ENCODE peak calls at places on chromosomes 16 and 17, in four cellular contexts. One of them, this sample, is unnamed.

GRCh38 chr17:13027246-13027645 is 9.4 kb upstream of the ELAC2 start:
- DNase-seq in neural progenitor cell: no peak
- DNase-seq in HFF-Myc: no peak
- DNase-seq in MM.1S: no peak
- DNase-seq in this sample: no peak

GRCh38 chr17:82754297-82755208 is 2.7 kb downstream of the TBCD start:
- DNase-seq in neural progenitor cell: peak
- DNase-seq in HFF-Myc: no peak
- DNase-seq in MM.1S: no peak
- DNase-seq in this sample: no peak

GRCh38 chr17:59848778-59849177 is 44.0 kb downstream of the TUBD1 start:
- DNase-seq in neural progenitor cell: no peak
- DNase-seq in HFF-Myc: no peak
- DNase-seq in MM.1S: peak
- DNase-seq in this sample: peak

GRCh38 chr16:78607465-78607864 is 508.0 kb downstream of the WWOX start:
- DNase-seq in neural progenitor cell: no peak
- DNase-seq in HFF-Myc: no peak
- DNase-seq in MM.1S: no peak
- DNase-seq in this sample: no peak

GRCh38 chr16:2001456-2002355 is 7.9 kb downstream of the ZNF598 start:
- DNase-seq in neural progenitor cell: no peak
- DNase-seq in HFF-Myc: no peak
- DNase-seq in MM.1S: no peak
- DNase-seq in this sample: no peak

GRCh38 chr17:43591750-43592562 is 45.8 kb upstream of the ETV4 start:
- DNase-seq in neural progenitor cell: peak
- DNase-seq in HFF-Myc: peak
- DNase-seq in MM.1S: no peak
- DNase-seq in this sample: peak

GRCh38 chr16:69848635-69849545 is 86.8 kb downstream of the WWP2 start:
- DNase-seq in neural progenitor cell: no peak
- DNase-seq in HFF-Myc: peak
- DNase-seq in MM.1S: no peak
- DNase-seq in this sample: no peak

GRCh38 chr16:59090501-59090900 is 356.4 kb upstream of the GOT2 start:
- DNase-seq in neural progenitor cell: peak
- DNase-seq in HFF-Myc: no peak
- DNase-seq in MM.1S: no peak
- DNase-seq in this sample: no peak

GRCh38 chr17:20206068-20206467 is 196.9 kb downstream of the SPECC1 start:
- DNase-seq in neural progenitor cell: no peak
- DNase-seq in HFF-Myc: no peak
- DNase-seq in MM.1S: no peak
- DNase-seq in this sample: no peak

GRCh38 chr16:88973007-88973410 is 4.0 kb downstream of the CBFA2T3 start:
- DNase-seq in neural progenitor cell: peak
- DNase-seq in HFF-Myc: no peak
- DNase-seq in MM.1S: no peak
- DNase-seq in this sample: no peak

GRCh38 chr17:59378621-59379194 is 47.3 kb downstream of the YPEL2 start:
- DNase-seq in neural progenitor cell: no peak
- DNase-seq in HFF-Myc: no peak
- DNase-seq in MM.1S: no peak
- DNase-seq in this sample: no peak

GRCh38 chr16:66065869-66066403 is 300.6 kb upstream of the CDH5 start:
- DNase-seq in neural progenitor cell: no peak
- DNase-seq in HFF-Myc: no peak
- DNase-seq in MM.1S: no peak
- DNase-seq in this sample: no peak

GRCh38 chr17:45129426-45129939 is 2.8 kb downstream of the PLCD3 start:
- DNase-seq in neural progenitor cell: peak
- DNase-seq in HFF-Myc: no peak
- DNase-seq in MM.1S: no peak
- DNase-seq in this sample: no peak

GRCh38 chr16:30185141-30185682 is 1.8 kb downstream of the CORO1A start:
- DNase-seq in neural progenitor cell: no peak
- DNase-seq in HFF-Myc: no peak
- DNase-seq in MM.1S: peak
- DNase-seq in this sample: peak

GRCh38 chr17:59428896-59429460 is 97.5 kb downstream of the YPEL2 start:
- DNase-seq in neural progenitor cell: no peak
- DNase-seq in HFF-Myc: no peak
- DNase-seq in MM.1S: no peak
- DNase-seq in this sample: no peak

GRCh38 chr16:3234543-3235541 is at the start of gene ZNF200:
- DNase-seq in neural progenitor cell: peak
- DNase-seq in HFF-Myc: peak
- DNase-seq in MM.1S: peak
- DNase-seq in this sample: peak

GRCh38 chr17:82031885-82032627 is 578 bp downstream of the RAC3 start:
- DNase-seq in neural progenitor cell: peak
- DNase-seq in HFF-Myc: no peak
- DNase-seq in MM.1S: peak
- DNase-seq in this sample: peak

GRCh38 chr16:75235721-75236193 is 15.7 kb downstream of the BCAR1 start:
- DNase-seq in neural progenitor cell: no peak
- DNase-seq in HFF-Myc: no peak
- DNase-seq in MM.1S: no peak
- DNase-seq in this sample: no peak

GRCh38 chr17:10313037-10313672 is 59.7 kb downstream of the MYH13 start:
- DNase-seq in neural progenitor cell: no peak
- DNase-seq in HFF-Myc: no peak
- DNase-seq in MM.1S: no peak
- DNase-seq in this sample: no peak

GRCh38 chr16:13767215-13767614 is 152.7 kb upstream of the ERCC4 start:
- DNase-seq in neural progenitor cell: peak
- DNase-seq in HFF-Myc: no peak
- DNase-seq in MM.1S: no peak
- DNase-seq in this sample: no peak

GRCh38 chr16:54935411-54936085 is 4.9 kb downstream of the IRX5 start:
- DNase-seq in neural progenitor cell: no peak
- DNase-seq in HFF-Myc: no peak
- DNase-seq in MM.1S: no peak
- DNase-seq in this sample: no peak

GRCh38 chr17:8668181-8668740 is 37.7 kb upstream of the MYH10 start:
- DNase-seq in neural progenitor cell: no peak
- DNase-seq in HFF-Myc: no peak
- DNase-seq in MM.1S: no peak
- DNase-seq in this sample: no peak

GRCh38 chr17:43714338-43715149 is 44.0 kb downstream of the SOST start:
- DNase-seq in neural progenitor cell: no peak
- DNase-seq in HFF-Myc: no peak
- DNase-seq in MM.1S: no peak
- DNase-seq in this sample: no peak

GRCh38 chr17:50904522-50905459 is 38.6 kb upstream of the TOB1 start:
- DNase-seq in neural progenitor cell: peak
- DNase-seq in HFF-Myc: no peak
- DNase-seq in MM.1S: no peak
- DNase-seq in this sample: no peak

GRCh38 chr17:20121359-20122235 is 112.4 kb downstream of the SPECC1 start:
- DNase-seq in neural progenitor cell: peak
- DNase-seq in HFF-Myc: peak
- DNase-seq in MM.1S: peak
- DNase-seq in this sample: peak

GRCh38 chr16:52709286-52709685 is 162.3 kb upstream of the TOX3 start:
- DNase-seq in neural progenitor cell: no peak
- DNase-seq in HFF-Myc: no peak
- DNase-seq in MM.1S: no peak
- DNase-seq in this sample: no peak

GRCh38 chr16:46688101-46688656 is 799 bp downstream of the VPS35 start:
- DNase-seq in neural progenitor cell: no peak
- DNase-seq in HFF-Myc: peak
- DNase-seq in MM.1S: no peak
- DNase-seq in this sample: no peak

GRCh38 chr16:46687486-46687885 is 1.5 kb downstream of the VPS35 start:
- DNase-seq in neural progenitor cell: no peak
- DNase-seq in HFF-Myc: no peak
- DNase-seq in MM.1S: no peak
- DNase-seq in this sample: no peak

GRCh38 chr16:46690281-46691178 is 1.1 kb downstream of the ORC6 start:
- DNase-seq in neural progenitor cell: peak
- DNase-seq in HFF-Myc: no peak
- DNase-seq in MM.1S: peak
- DNase-seq in this sample: peak

GRCh38 chr16:46689492-46690280 is at the start of gene ORC6:
- DNase-seq in neural progenitor cell: peak
- DNase-seq in HFF-Myc: peak
- DNase-seq in MM.1S: peak
- DNase-seq in this sample: peak

DNA sequence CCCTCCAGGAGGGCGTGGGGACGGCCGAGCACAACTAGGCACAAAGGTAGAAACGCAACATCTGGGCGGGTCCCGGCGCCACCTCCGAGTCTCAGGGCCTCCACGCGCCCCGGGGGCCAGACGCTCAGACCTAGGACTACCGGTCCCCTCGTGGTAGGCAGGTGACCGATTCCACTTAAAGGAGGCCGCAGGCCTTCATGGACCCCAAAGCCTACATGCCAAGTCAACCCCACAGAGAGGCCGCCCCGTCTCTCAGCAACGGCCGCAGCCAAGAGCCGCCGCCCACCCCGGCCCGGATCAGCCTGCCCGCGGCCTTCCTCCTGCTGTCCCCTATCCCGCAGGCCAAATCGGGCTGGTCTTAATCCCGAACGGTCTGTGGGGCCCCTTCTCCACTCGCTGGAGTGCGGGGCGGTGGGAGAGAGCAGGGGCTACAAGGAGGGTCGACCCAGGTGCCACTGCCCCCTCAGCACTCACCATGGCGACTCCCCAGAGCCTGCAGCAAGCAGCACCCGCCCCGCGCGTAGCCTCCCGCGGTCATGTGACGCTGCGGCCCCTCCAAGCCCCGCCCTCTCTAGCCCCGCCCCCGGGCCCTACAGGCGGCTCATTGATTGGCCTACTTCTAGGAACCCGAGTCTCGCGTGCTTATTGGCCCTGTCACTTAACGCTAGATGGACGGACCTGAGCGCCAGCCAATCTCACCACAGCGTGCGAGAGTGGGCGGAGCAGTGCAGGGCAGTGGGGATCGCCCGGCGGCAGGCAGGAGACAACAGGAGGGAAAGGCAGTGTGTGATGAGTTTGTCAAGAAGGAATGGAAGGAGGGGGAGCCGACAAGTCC is at the start of gene VPS35:
- DNase-seq in neural progenitor cell: peak
- DNase-seq in HFF-Myc: peak
- DNase-seq in MM.1S: peak
- DNase-seq in this sample: peak
- H3K4me3 ChIP-seq in neural progenitor cell: peak
- H3K4me3 ChIP-seq in HFF-Myc: peak
- H3K4me3 ChIP-seq in MM.1S: peak
- H3K4me3 ChIP-seq in this sample: peak

GRCh38 chr17:78823282-78824046 is 17.1 kb downstream of the USP36 start:
- DNase-seq in neural progenitor cell: peak
- DNase-seq in HFF-Myc: no peak
- DNase-seq in MM.1S: no peak
- DNase-seq in this sample: no peak

GRCh38 chr17:78826426-78826825 is 14.2 kb downstream of the USP36 start:
- DNase-seq in neural progenitor cell: no peak
- DNase-seq in HFF-Myc: no peak
- DNase-seq in MM.1S: no peak
- DNase-seq in this sample: no peak

GRCh38 chr17:78824240-78824639 is 16.4 kb downstream of the USP36 start:
- DNase-seq in neural progenitor cell: no peak
- DNase-seq in HFF-Myc: no peak
- DNase-seq in MM.1S: no peak
- DNase-seq in this sample: no peak

GRCh38 chr17:78826836-78827509 is 13.6 kb downstream of the USP36 start:
- DNase-seq in neural progenitor cell: no peak
- DNase-seq in HFF-Myc: no peak
- DNase-seq in MM.1S: no peak
- DNase-seq in this sample: no peak

DNA sequence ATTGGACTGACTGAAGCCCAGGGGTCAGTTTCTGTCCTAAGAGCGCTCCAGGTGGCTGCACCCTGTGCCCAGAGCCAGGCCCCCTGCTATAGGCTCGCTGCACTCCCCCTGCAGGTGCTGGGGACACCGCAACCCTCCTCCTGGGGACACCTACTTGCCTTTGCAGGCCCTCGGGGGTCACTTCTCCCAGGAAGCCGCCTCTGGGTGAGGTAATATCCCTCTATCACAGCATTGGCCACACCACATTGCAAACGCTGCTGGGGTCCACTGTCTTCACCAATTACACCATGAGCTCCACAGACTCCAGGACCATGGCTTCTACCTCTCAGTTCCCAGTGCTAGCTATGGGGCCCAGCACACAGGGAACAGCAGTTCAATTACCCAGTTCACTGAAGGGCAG is 14.9 kb downstream of the USP36 start:
- DNase-seq in neural progenitor cell: no peak
- DNase-seq in HFF-Myc: no peak
- DNase-seq in MM.1S: no peak
- DNase-seq in this sample: no peak
- TF ChIP-seq CTCF in neural progenitor cell: no peak
- TF ChIP-seq CTCF in HFF-Myc: no peak
- TF ChIP-seq CTCF in MM.1S: no peak
- TF ChIP-seq CTCF in this sample: no peak

DNA sequence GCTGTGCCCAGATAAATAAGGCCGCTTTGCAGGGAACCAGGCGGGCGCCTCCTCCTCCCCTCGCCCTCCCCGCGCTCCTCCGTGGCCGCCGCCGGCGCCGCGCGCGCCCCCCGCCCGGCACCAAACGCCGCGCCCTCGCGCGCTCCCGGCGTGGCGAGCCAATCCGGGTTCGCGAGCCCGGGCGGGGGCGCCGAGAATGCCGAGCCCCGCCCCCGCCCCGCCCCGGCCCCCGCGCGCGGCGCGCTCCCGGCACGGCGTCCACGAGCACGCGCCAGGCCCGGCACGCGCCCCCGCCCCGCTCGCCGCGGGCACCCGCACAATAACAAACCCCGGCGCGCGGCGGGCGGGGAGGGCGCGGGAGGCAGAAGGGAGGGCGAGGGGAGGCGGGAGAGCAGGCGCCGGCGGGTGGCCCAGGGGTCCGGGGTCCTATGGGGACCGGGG is at the start of gene FBXL16:
- DNase-seq in neural progenitor cell: peak
- DNase-seq in HFF-Myc: no peak
- DNase-seq in MM.1S: no peak
- DNase-seq in this sample: no peak
- H3K4me3 ChIP-seq in neural progenitor cell: peak
- H3K4me3 ChIP-seq in HFF-Myc: no peak
- H3K4me3 ChIP-seq in MM.1S: no peak
- H3K4me3 ChIP-seq in this sample: no peak

GRCh38 chr17:31740611-31741082 is 118.4 kb downstream of the COPRS start:
- DNase-seq in neural progenitor cell: no peak
- DNase-seq in HFF-Myc: peak
- DNase-seq in MM.1S: no peak
- DNase-seq in this sample: no peak

GRCh38 chr17:31736855-31737625 is 122.0 kb downstream of the COPRS start:
- DNase-seq in neural progenitor cell: no peak
- DNase-seq in HFF-Myc: no peak
- DNase-seq in MM.1S: no peak
- DNase-seq in this sample: no peak

GRCh38 chr17:31739300-31739699 is 119.7 kb downstream of the COPRS start:
- DNase-seq in neural progenitor cell: no peak
- DNase-seq in HFF-Myc: no peak
- DNase-seq in MM.1S: no peak
- DNase-seq in this sample: no peak

GRCh38 chr17:31738067-31738466 is 121.0 kb downstream of the COPRS start:
- DNase-seq in neural progenitor cell: no peak
- DNase-seq in HFF-Myc: no peak
- DNase-seq in MM.1S: no peak
- DNase-seq in this sample: no peak

GRCh38 chr17:31738488-31738887 is 120.6 kb downstream of the COPRS start:
- DNase-seq in neural progenitor cell: no peak
- DNase-seq in HFF-Myc: no peak
- DNase-seq in MM.1S: no peak
- DNase-seq in this sample: no peak
- TF ChIP-seq CTCF in neural progenitor cell: no peak
- TF ChIP-seq CTCF in HFF-Myc: no peak
- TF ChIP-seq CTCF in MM.1S: no peak
- TF ChIP-seq CTCF in this sample: no peak